ENCODE peak calls at places on chromosomes 3 and 15, in eight cellular contexts. Y, U, V, E, Z, H, G and I are unnamed samples.

GRCh38 chr3:140298043-140298442 is 363.1 kb downstream of the CLSTN2 start:
- DNase-seq in Y (no peak), U (no peak), V (no peak), E (no peak), Z (no peak), H (no peak), G (no peak), I (no peak)

GRCh38 chr15:58087870-58088269 is 22.4 kb upstream of the ALDH1A2 start:
- DNase-seq in Y (no peak), U (no peak), V (no peak), E (no peak), Z (no peak), H (no peak), G (no peak), I (no peak)

GRCh38 chr3:37511357-37511970 is 337.1 kb upstream of the LRRFIP2 start:
- DNase-seq in Y (no peak), U (peak; percentile 25), V (no peak), E (no peak), Z (no peak), H (no peak), G (no peak), I (no peak)

GRCh38 chr3:188298585-188298984 is 144.6 kb downstream of the LPP start:
- DNase-seq in Y (no peak), U (no peak), V (no peak), E (no peak), Z (no peak), H (no peak), G (no peak), I (no peak)

GRCh38 chr3:141530133-141530768 is 43.4 kb downstream of the RASA2 start:
- DNase-seq in Y (no peak), U (no peak), V (peak; percentile 83), E (no peak), Z (no peak), H (no peak), G (no peak), I (peak; percentile 62)

GRCh38 chr15:64096486-64097431 is 977 bp downstream of the SNX1 start:
- DNase-seq in Y (no peak), U (no peak), V (no peak), E (no peak), Z (no peak), H (no peak), G (no peak), I (no peak)

GRCh38 chr15:83287541-83288027 is 3.1 kb upstream of the BNC1 start:
- DNase-seq in Y (no peak), U (no peak), V (peak; percentile 97), E (no peak), Z (no peak), H (no peak), G (no peak), I (peak; percentile 92)

GRCh38 chr3:189404036-189404435 is 227.2 kb upstream of the TP63 start:
- DNase-seq in Y (no peak), U (no peak), V (no peak), E (no peak), Z (no peak), H (no peak), G (no peak), I (no peak)

GRCh38 chr15:70329179-70329578 is 231.5 kb upstream of the TLE3 start:
- DNase-seq in Y (no peak), U (no peak), V (no peak), E (no peak), Z (no peak), H (no peak), G (no peak), I (no peak)

GRCh38 chr15:70324001-70324974 is 226.6 kb upstream of the TLE3 start:
- DNase-seq in Y (no peak), U (no peak), V (peak; percentile 63), E (peak; percentile 65), Z (no peak), H (no peak), G (no peak), I (no peak)

GRCh38 chr15:70323111-70323851 is 225.6 kb upstream of the TLE3 start:
- DNase-seq in Y (no peak), U (no peak), V (peak; percentile 65), E (peak; percentile 88), Z (peak; percentile 54), H (peak; percentile 82), G (no peak), I (no peak)

GRCh38 chr15:70327328-70328136 is 229.8 kb upstream of the TLE3 start:
- DNase-seq in Y (no peak), U (no peak), V (peak; percentile 49), E (no peak), Z (no peak), H (no peak), G (no peak), I (no peak)

DNA sequence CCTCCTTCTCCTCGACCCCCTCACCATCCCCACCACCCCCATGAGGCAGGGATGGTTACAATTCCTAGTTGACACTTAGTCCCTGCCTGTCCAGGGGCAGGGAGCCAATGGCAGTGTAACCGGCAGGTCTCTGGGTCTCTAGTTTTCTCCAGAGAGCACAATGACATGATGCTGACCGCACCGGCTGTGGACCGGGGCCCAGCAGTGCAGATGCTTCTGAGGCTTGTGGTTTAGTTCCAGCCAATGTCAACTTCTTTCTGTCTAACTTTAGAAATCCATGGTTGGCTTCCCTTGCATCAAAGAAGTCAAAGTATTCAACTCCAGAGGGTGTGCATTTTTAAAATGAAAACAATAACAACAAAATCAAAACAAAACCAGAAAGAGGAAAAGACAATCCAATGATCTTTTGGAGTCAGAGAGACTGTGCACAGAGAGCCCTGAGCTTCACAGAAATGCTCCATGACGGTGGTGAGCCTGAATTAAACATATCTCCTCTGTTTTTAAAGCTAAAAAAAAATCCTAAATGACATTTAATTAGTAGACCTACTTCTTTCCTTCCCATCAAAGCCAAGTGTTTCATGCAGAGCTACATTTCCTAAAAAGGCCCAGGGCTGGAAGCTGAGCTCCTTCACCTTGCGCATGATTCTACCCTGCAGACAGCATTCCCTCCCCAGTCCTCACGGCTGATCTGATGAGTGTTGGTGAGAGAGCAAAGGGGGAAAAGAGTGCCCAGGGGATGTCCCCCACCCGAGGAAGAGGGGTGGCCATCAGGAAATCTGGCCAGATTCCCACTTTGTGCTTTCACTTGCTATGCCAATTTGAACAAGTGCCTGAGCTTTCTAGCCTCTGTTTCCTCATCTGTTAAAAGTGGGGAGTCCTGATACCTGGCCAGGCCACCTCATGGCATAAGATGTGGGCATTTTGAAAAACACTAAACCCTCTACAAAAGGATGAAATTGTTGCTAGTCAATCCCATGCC is 230.7 kb upstream of the TLE3 start:
- DNase-seq in Y (no peak), U (no peak), V (peak; percentile 65), E (peak; percentile 42), Z (peak; percentile 40), H (peak; percentile 76), G (no peak), I (peak; percentile 42)
- H3K4me3 ChIP-seq in Y (no peak overlapping the region), U (no peak overlapping the region), V (no peak overlapping the region), E (no peak overlapping the region), Z (no peak overlapping the region), H (no peak overlapping the region), G (no peak overlapping the region), I (no peak overlapping the region)

GRCh38 chr3:25652921-25653320 is 11.8 kb downstream of the TOP2B start:
- DNase-seq in Y (no peak), U (no peak), V (no peak), E (no peak), Z (no peak), H (no peak), G (no peak), I (no peak)

GRCh38 chr3:25648925-25649828 is 15.5 kb downstream of the TOP2B start:
- DNase-seq in Y (no peak), U (no peak), V (no peak), E (no peak), Z (no peak), H (no peak), G (no peak), I (no peak)

GRCh38 chr3:25653322-25653721 is 11.4 kb downstream of the TOP2B start:
- DNase-seq in Y (no peak), U (no peak), V (no peak), E (no peak), Z (no peak), H (no peak), G (no peak), I (no peak)

DNA sequence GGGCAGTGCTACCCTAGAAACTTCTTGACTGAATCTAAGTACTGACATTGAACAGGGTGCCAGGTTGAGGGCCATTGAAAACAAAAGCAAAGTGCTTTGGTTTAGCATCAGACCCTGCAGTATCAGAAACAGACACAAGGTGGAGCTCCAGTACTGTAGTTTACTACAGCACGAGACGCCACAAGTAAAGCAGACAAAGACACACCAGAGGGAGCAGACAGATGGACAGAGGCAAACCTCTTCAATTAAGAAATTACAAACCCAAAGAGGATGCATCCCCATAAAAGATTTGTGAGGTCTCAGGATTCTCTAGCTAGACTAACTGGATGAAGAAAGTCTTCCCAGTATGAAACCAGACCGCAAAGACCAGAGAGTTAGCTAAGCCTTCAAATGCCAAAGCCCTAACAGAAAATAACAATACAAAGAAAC is 16.6 kb downstream of the TOP2B start:
- DNase-seq in Y (no peak), U (peak; percentile 85), V (peak; percentile 86), E (peak; percentile 55), Z (no peak), H (no peak), G (no peak), I (peak; percentile 37)
- H3K4me3 ChIP-seq in Y (no peak overlapping the region), U (no peak overlapping the region), V (no peak overlapping the region), E (no peak overlapping the region), Z (no peak overlapping the region), H (no peak overlapping the region), G (no peak overlapping the region), I (no peak overlapping the region)

DNA sequence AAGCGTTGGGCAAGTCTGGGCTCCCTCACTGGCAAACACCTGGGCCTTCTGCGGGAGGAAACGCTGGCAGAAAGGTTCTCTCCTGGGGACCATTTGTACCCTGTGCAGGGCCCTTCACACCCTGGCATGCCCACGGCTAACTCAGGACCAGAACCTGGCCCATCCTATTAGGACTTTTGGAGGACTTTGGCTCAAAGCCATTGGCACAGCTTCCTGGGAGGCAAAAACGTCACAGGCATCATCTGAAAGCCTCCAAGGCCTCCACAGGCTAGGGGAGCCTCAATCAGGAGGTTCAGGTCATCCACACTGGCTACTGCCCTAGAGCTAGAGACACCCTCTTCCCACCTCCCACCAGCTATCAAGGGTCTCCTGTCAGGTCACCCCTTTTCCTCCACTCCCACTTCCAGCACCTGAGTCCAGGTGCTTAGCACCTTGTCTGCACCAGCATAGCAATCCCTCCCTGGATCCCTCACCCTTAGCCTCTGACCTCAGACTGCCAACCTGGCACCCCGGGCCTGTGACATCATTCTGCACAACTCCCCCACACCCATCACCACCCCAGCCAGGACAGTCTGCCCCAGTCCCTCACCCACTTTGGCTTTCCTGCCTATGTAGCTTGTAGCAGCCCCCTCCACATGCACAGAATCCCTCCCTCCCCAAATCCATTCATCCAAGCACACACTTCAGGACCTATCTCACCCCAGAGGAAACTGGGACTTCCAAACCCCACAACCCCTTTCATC is 644 bp upstream of the PLXNB1 start:
- DNase-seq in Y (peak; percentile 46), U (no peak), V (peak; percentile 21), E (peak; percentile 44), Z (no peak), H (no peak), G (no peak), I (no peak)
- H3K4me3 ChIP-seq in Y (peak overlapping the region; percentile 78), U (no peak overlapping the region), V (peak overlapping the region; percentile 55), E (peak overlapping the region; percentile 62), Z (peak overlapping the region; percentile 80), H (peak overlapping the region; percentile 84), G (no peak overlapping the region), I (peak overlapping the region; percentile 65)

DNA sequence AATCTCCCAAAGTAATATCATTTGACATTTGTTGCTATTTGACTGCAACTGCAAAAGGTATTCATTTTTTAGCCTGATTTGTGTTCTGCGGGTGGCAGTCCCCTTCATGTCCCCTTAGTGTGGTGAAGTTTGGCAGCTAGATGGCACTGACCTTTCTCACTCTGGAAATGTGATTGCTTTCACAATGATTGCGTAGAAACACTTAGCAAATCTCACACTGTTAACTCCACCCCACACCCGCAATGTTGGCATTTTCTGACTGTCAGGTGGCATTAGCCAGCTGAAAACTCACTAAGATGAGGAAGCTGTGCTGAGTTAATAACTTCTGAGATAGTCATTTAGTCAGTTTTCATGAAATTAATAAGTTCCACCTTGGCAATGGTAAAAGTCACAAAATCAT is 76.9 kb downstream of the TRIM69 start:
- DNase-seq in Y (no peak), U (no peak), V (no peak), E (no peak), Z (no peak), H (no peak), G (no peak), I (no peak)
- H3K4me3 ChIP-seq in Y (no peak overlapping the region), U (no peak overlapping the region), V (no peak overlapping the region), E (no peak overlapping the region), Z (no peak overlapping the region), H (no peak overlapping the region), G (no peak overlapping the region), I (no peak overlapping the region)